ENCODE peak calls at places on chromosome 11, in nine cellular contexts. O is body of pancreas; K is K562; F is suprapubic skin; L is colonic mucosa; Q is lung; C is heart left ventricle; J is right cardiac atrium; U is CD4-positive, CD25-positive, alpha-beta regulatory T cell. Z is an unnamed sample.

GRCh38 chr11:9459573-9460321 is 1.1 kb upstream of the ZNF143 start:
- DNase-seq in O (peak; percentile 12), K (no peak), F (no peak), L (peak; percentile 36), Q (no peak), C (no peak), J (peak; percentile 82), U (peak; percentile 44), Z (no peak)

GRCh38 chr11:19352736-19353110 is 112.0 kb upstream of the E2F8 start:
- DNase-seq in O (no peak), K (no peak), F (no peak), L (no peak), Q (no peak), C (no peak), J (no peak), U (no peak), Z (no peak)

GRCh38 chr11:71191201-71191600 is 61.2 kb downstream of the SHANK2 start:
- DNase-seq in O (no peak), K (no peak), F (no peak), L (no peak), Q (no peak), C (no peak), J (no peak), U (no peak), Z (no peak)

GRCh38 chr11:10450451-10451398 is 4.3 kb upstream of the AMPD3 start:
- DNase-seq in O (peak; percentile 77), K (no peak), F (no peak), L (peak; percentile 80), Q (peak; percentile 71), C (peak; percentile 23), J (peak; percentile 71), U (peak; percentile 65), Z (no peak)

GRCh38 chr11:73818838-73819237 is 31.2 kb downstream of the MRPL48 start:
- DNase-seq in O (no peak), K (no peak), F (no peak), L (no peak), Q (no peak), C (no peak), J (no peak), U (no peak), Z (no peak)

GRCh38 chr11:111183706-111184105 is 61.8 kb upstream of the POU2AF2 start:
- DNase-seq in O (no peak), K (no peak), F (no peak), L (no peak), Q (no peak), C (no peak), J (no peak), U (no peak), Z (no peak)

GRCh38 chr11:92340839-92341238 is 116.2 kb downstream of the FAT3 start:
- DNase-seq in O (peak; percentile 21), K (peak; percentile 14), F (no peak), L (peak; percentile 22), Q (no peak), C (no peak), J (no peak), U (no peak), Z (no peak)

GRCh38 chr11:22703040-22703439 is 36.6 kb downstream of the GAS2 start:
- DNase-seq in O (peak; percentile 70), K (no peak), F (no peak), L (peak; percentile 36), Q (no peak), C (no peak), J (no peak), U (no peak), Z (peak; percentile 60)

GRCh38 chr11:45887587-45887986 is 2.1 kb downstream of the MAPK8IP1 start:
- DNase-seq in O (no peak), K (no peak), F (no peak), L (no peak), Q (no peak), C (no peak), J (peak; percentile 4), U (no peak), Z (no peak)

GRCh38 chr11:10221342-10221741 is 72.7 kb downstream of the SBF2 start:
- DNase-seq in O (no peak), K (no peak), F (no peak), L (no peak), Q (no peak), C (no peak), J (no peak), U (no peak), Z (no peak)

GRCh38 chr11:129435499-129436245 is 60.0 kb downstream of the BARX2 start:
- DNase-seq in O (no peak), K (no peak), F (no peak), L (no peak), Q (no peak), C (no peak), J (no peak), U (no peak), Z (peak; percentile 68)

GRCh38 chr11:134332189-134332631 is 422 bp downstream of the GLB1L2 start:
- DNase-seq in O (peak; percentile 25), K (peak; percentile 60), F (no peak), L (peak; percentile 52), Q (no peak), C (no peak), J (no peak), U (no peak), Z (no peak)

GRCh38 chr11:122578168-122578825 is 77.2 kb upstream of the UBASH3B start:
- DNase-seq in O (no peak), K (no peak), F (no peak), L (no peak), Q (no peak), C (no peak), J (no peak), U (no peak), Z (no peak)

GRCh38 chr11:86803641-86804040 is 3.3 kb downstream of the PRSS23 start:
- DNase-seq in O (no peak), K (no peak), F (no peak), L (no peak), Q (no peak), C (no peak), J (no peak), U (no peak), Z (no peak)

GRCh38 chr11:78384231-78384630 is 33.4 kb downstream of the GAB2 start:
- DNase-seq in O (no peak), K (no peak), F (no peak), L (no peak), Q (no peak), C (no peak), J (no peak), U (no peak), Z (no peak)

GRCh38 chr11:95279921-95280861 is 49.2 kb upstream of the SESN3 start:
- DNase-seq in O (peak; percentile 33), K (no peak), F (no peak), L (no peak), Q (no peak), C (no peak), J (peak; percentile 49), U (no peak), Z (no peak)

GRCh38 chr11:58771458-58771855 is 39.7 kb upstream of the GLYAT start:
- DNase-seq in O (no peak), K (no peak), F (no peak), L (no peak), Q (no peak), C (no peak), J (no peak), U (no peak), Z (no peak)
- H3K27ac ChIP-seq in O (no peak overlapping the region), K (peak overlapping the region; percentile 81), F (peak overlapping the region; percentile 17), L (no peak overlapping the region), Q (no peak overlapping the region), C (no peak overlapping the region), J (no peak overlapping the region), U (no peak overlapping the region), Z (no peak overlapping the region)

DNA sequence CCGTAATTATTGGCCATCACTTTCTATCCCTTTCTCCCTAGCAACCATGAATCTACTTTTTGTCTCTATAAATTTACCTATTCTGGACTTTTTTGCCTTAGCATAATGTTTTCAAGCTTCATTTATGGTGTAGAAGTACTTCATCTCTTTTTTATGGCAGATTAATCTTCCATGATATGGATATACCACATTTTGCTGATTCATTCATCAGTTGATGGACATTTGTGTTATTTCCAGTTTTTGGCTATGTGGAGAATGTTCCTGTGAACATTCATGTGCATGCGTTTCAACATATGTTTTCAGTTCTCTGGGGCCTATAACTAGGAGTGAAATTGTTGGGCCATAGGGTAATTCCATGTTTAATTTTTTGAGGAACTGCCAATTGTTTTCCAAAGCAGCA is 12.8 kb downstream of the CAPN1 start:
- DNase-seq in O (no peak), K (no peak), F (no peak), L (no peak), Q (no peak), C (no peak), J (no peak), U (no peak), Z (no peak)
- H3K27ac ChIP-seq in O (no peak overlapping the region), K (no peak overlapping the region), F (no peak overlapping the region), L (no peak overlapping the region), Q (no peak overlapping the region), C (no peak overlapping the region), J (no peak overlapping the region), U (no peak overlapping the region), Z (no peak overlapping the region)

GRCh38 chr11:33303541-33303940 is 46.4 kb downstream of the HIPK3 start:
- DNase-seq in O (no peak), K (no peak), F (no peak), L (no peak), Q (no peak), C (no peak), J (no peak), U (no peak), Z (no peak)

GRCh38 chr11:33311680-33312079 is 54.5 kb downstream of the HIPK3 start:
- DNase-seq in O (no peak), K (no peak), F (no peak), L (no peak), Q (no peak), C (no peak), J (no peak), U (no peak), Z (no peak)

GRCh38 chr11:33307984-33308383 is 50.8 kb downstream of the HIPK3 start:
- DNase-seq in O (no peak), K (no peak), F (no peak), L (no peak), Q (no peak), C (no peak), J (no peak), U (no peak), Z (no peak)

GRCh38 chr11:33310720-33311500 is 53.7 kb downstream of the HIPK3 start:
- DNase-seq in O (no peak), K (no peak), F (no peak), L (no peak), Q (no peak), C (no peak), J (no peak), U (no peak), Z (no peak)

DNA sequence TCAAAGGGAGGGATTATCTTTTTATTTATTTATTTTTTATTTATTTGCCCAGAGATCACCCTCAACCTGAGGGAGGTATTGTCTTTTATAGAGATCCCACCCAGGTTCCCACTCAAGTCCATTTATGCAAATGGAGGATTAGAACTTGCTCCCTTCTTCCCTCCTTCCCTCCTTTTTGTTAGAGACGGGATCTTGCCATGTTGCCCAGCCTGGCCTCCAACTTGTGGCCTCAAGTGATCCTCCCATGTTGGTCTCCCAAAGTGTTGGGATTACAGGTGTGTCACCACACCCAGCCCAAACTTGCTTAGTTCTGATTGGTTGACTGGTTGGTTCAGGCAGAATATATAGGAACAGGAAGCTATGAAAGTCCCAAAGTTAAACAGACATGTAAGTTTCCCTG is 51.9 kb downstream of the HIPK3 start:
- DNase-seq in O (no peak), K (no peak), F (no peak), L (no peak), Q (no peak), C (no peak), J (no peak), U (no peak), Z (no peak)
- H3K27ac ChIP-seq in O (no peak overlapping the region), K (no peak overlapping the region), F (no peak overlapping the region), L (no peak overlapping the region), Q (no peak overlapping the region), C (no peak overlapping the region), J (no peak overlapping the region), U (no peak overlapping the region), Z (no peak overlapping the region)

GRCh38 chr11:67117176-67117575 is 1.9 kb upstream of the KDM2A start:
- DNase-seq in O (no peak), K (no peak), F (no peak), L (no peak), Q (no peak), C (no peak), J (no peak), U (no peak), Z (no peak)
- H3K27ac ChIP-seq in O (peak overlapping the region; percentile 55), K (no peak overlapping the region), F (peak overlapping the region; percentile 99), L (peak overlapping the region; percentile 96), Q (no peak overlapping the region), C (peak overlapping the region; percentile 66), J (no peak overlapping the region), U (peak overlapping the region; percentile 62), Z (no peak overlapping the region)